ENCODE peak calls at places on chromosome 15, in seven cellular contexts. One of them, this sample, is unnamed.
A peak's percentile ranks its signal among the peaks of the same experiment; 100 is the strongest.

GRCh38 chr15:84731774-84732173 is 15.8 kb upstream of the SEC11A start:
- DNase-seq in AG10803: peak; percentile 95
- DNase-seq in stimulated activated naive CD4-positive, alpha-beta T cell: no peak
- DNase-seq in amniotic stem cell: no peak
- DNase-seq in neuronal stem cell: no peak
- DNase-seq in NCI-H2171: no peak
- DNase-seq in occipital lobe: no peak
- DNase-seq in this sample: no peak

GRCh38 chr15:78866824-78867223 is 5.9 kb upstream of the MORF4L1 start:
- DNase-seq in NCI-H2171: no peak
- DNase-seq in stimulated activated naive CD4-positive, alpha-beta T cell: no peak
- DNase-seq in neuronal stem cell: no peak
- DNase-seq in AG10803: peak; percentile 59
- DNase-seq in occipital lobe: no peak
- DNase-seq in amniotic stem cell: no peak
- DNase-seq in this sample: no peak

GRCh38 chr15:75206803-75207617 is 5.3 kb downstream of the C15orf39 start:
- DNase-seq in occipital lobe: no peak
- DNase-seq in AG10803: no peak
- DNase-seq in neuronal stem cell: no peak
- DNase-seq in amniotic stem cell: no peak
- DNase-seq in stimulated activated naive CD4-positive, alpha-beta T cell: no peak
- DNase-seq in NCI-H2171: no peak
- DNase-seq in this sample: no peak

GRCh38 chr15:43105778-43106485 is at the start of gene UBR1:
- DNase-seq in neuronal stem cell: peak; percentile 86
- DNase-seq in occipital lobe: peak; percentile 78
- DNase-seq in amniotic stem cell: peak; percentile 83
- DNase-seq in AG10803: peak; percentile 92
- DNase-seq in NCI-H2171: peak; percentile 95
- DNase-seq in stimulated activated naive CD4-positive, alpha-beta T cell: peak; percentile 81
- DNase-seq in this sample: peak; percentile 87

GRCh38 chr15:63923993-63924950 is 90.5 kb upstream of the HERC1 start:
- DNase-seq in occipital lobe: no peak
- DNase-seq in amniotic stem cell: no peak
- DNase-seq in stimulated activated naive CD4-positive, alpha-beta T cell: no peak
- DNase-seq in neuronal stem cell: no peak
- DNase-seq in AG10803: peak; percentile 13
- DNase-seq in NCI-H2171: no peak
- DNase-seq in this sample: no peak

GRCh38 chr15:91852741-91853500 is 587 bp upstream of the SLCO3A1 start:
- DNase-seq in AG10803: peak; percentile 65
- DNase-seq in occipital lobe: peak; percentile 65
- DNase-seq in stimulated activated naive CD4-positive, alpha-beta T cell: peak; percentile 51
- DNase-seq in amniotic stem cell: peak; percentile 28
- DNase-seq in NCI-H2171: peak; percentile 42
- DNase-seq in neuronal stem cell: peak; percentile 68
- DNase-seq in this sample: peak; percentile 74

GRCh38 chr15:55282284-55282833 is 7.3 kb downstream of the RAB27A start:
- DNase-seq in AG10803: peak; percentile 79
- DNase-seq in stimulated activated naive CD4-positive, alpha-beta T cell: no peak
- DNase-seq in amniotic stem cell: peak; percentile 9
- DNase-seq in occipital lobe: no peak
- DNase-seq in NCI-H2171: no peak
- DNase-seq in neuronal stem cell: no peak
- DNase-seq in this sample: no peak

GRCh38 chr15:32855942-32856341 is 138.1 kb downstream of the GREM1 start:
- DNase-seq in neuronal stem cell: no peak
- DNase-seq in NCI-H2171: no peak
- DNase-seq in AG10803: peak; percentile 100
- DNase-seq in occipital lobe: no peak
- DNase-seq in amniotic stem cell: peak; percentile 84
- DNase-seq in stimulated activated naive CD4-positive, alpha-beta T cell: no peak
- DNase-seq in this sample: no peak

GRCh38 chr15:63013052-63013808 is 29.3 kb upstream of the TPM1 start:
- DNase-seq in amniotic stem cell: peak; percentile 21
- DNase-seq in AG10803: peak; percentile 68
- DNase-seq in NCI-H2171: no peak
- DNase-seq in neuronal stem cell: no peak
- DNase-seq in occipital lobe: no peak
- DNase-seq in stimulated activated naive CD4-positive, alpha-beta T cell: no peak
- DNase-seq in this sample: no peak

This sample was measured in activated T-helper 1 cell treated with anti-CD3 and anti-CD28 coated beads, Interleukin-12 subunit alpha, Interleukin-12 subunit beta, Interleukin-2, Interleukin-4 antibody, amounts not matched to agents 30 ng/mL and 10 ng/mL and 1 ng/mL, durations not matched to agents 14 hours and 24 hours and 36 hours.